ENCODE peak calls at places on chromosomes 12 and 14, in nine cellular contexts. One of them, this sample, is unnamed.

GRCh38 chr14:103696466-103697071 is 18.7 kb downstream of the XRCC3 start:
- DNase-seq in HL-60: no peak
- DNase-seq in GM10248: no peak
- DNase-seq in pancreas: no peak
- DNase-seq in A549: no peak
- DNase-seq in MM.1S: no peak
- DNase-seq in CD8-positive, alpha-beta T cell: no peak
- DNase-seq in esophagus squamous epithelium: no peak
- DNase-seq in PC-9: no peak
- DNase-seq in this sample: peak; percentile 29

GRCh38 chr14:91140672-91141071 is 26.8 kb downstream of the DGLUCY start:
- DNase-seq in GM10248: no peak
- DNase-seq in CD8-positive, alpha-beta T cell: no peak
- DNase-seq in A549: peak; percentile 51
- DNase-seq in MM.1S: no peak
- DNase-seq in PC-9: peak; percentile 3
- DNase-seq in esophagus squamous epithelium: no peak
- DNase-seq in pancreas: no peak
- DNase-seq in HL-60: no peak
- DNase-seq in this sample: no peak

GRCh38 chr12:112169086-112169872 is 43.9 kb downstream of the TRAFD1 start:
- DNase-seq in GM10248: no peak
- DNase-seq in HL-60: no peak
- DNase-seq in pancreas: no peak
- DNase-seq in CD8-positive, alpha-beta T cell: no peak
- DNase-seq in esophagus squamous epithelium: no peak
- DNase-seq in PC-9: no peak
- DNase-seq in MM.1S: no peak
- DNase-seq in A549: no peak
- DNase-seq in this sample: no peak

GRCh38 chr14:99737956-99738667 is 54.0 kb downstream of the CYP46A1 start:
- DNase-seq in GM10248: no peak
- DNase-seq in PC-9: no peak
- DNase-seq in pancreas: no peak
- DNase-seq in HL-60: no peak
- DNase-seq in CD8-positive, alpha-beta T cell: no peak
- DNase-seq in MM.1S: no peak
- DNase-seq in A549: no peak
- DNase-seq in esophagus squamous epithelium: no peak
- DNase-seq in this sample: no peak

GRCh38 chr12:132392389-132393244 is 63.2 kb upstream of the GALNT9 start:
- DNase-seq in esophagus squamous epithelium: no peak
- DNase-seq in pancreas: no peak
- DNase-seq in A549: no peak
- DNase-seq in CD8-positive, alpha-beta T cell: no peak
- DNase-seq in HL-60: no peak
- DNase-seq in MM.1S: no peak
- DNase-seq in GM10248: no peak
- DNase-seq in PC-9: no peak
- DNase-seq in this sample: no peak

GRCh38 chr12:25458047-25458552 is 95.0 kb downstream of the LMNTD1 start:
- DNase-seq in pancreas: peak; percentile 16
- DNase-seq in A549: peak; percentile 61
- DNase-seq in esophagus squamous epithelium: no peak
- DNase-seq in CD8-positive, alpha-beta T cell: no peak
- DNase-seq in MM.1S: no peak
- DNase-seq in PC-9: peak; percentile 63
- DNase-seq in HL-60: no peak
- DNase-seq in GM10248: no peak
- DNase-seq in this sample: no peak

GRCh38 chr14:89384023-89384422 is 33.0 kb downstream of the FOXN3 start:
- DNase-seq in CD8-positive, alpha-beta T cell: no peak
- DNase-seq in GM10248: peak; percentile 54
- DNase-seq in A549: no peak
- DNase-seq in PC-9: no peak
- DNase-seq in HL-60: no peak
- DNase-seq in esophagus squamous epithelium: peak; percentile 19
- DNase-seq in MM.1S: no peak
- DNase-seq in pancreas: no peak
- DNase-seq in this sample: no peak

GRCh38 chr14:94384342-94384741 is 4.1 kb downstream of the SERPINA1 start:
- DNase-seq in HL-60: no peak
- DNase-seq in pancreas: no peak
- DNase-seq in A549: no peak
- DNase-seq in PC-9: no peak
- DNase-seq in CD8-positive, alpha-beta T cell: no peak
- DNase-seq in esophagus squamous epithelium: no peak
- DNase-seq in GM10248: no peak
- DNase-seq in MM.1S: no peak
- DNase-seq in this sample: no peak

GRCh38 chr12:40989785-40990184 is 198.3 kb upstream of the PDZRN4 start:
- DNase-seq in PC-9: no peak
- DNase-seq in CD8-positive, alpha-beta T cell: no peak
- DNase-seq in GM10248: no peak
- DNase-seq in esophagus squamous epithelium: no peak
- DNase-seq in HL-60: no peak
- DNase-seq in MM.1S: no peak
- DNase-seq in A549: no peak
- DNase-seq in pancreas: no peak
- DNase-seq in this sample: no peak

GRCh38 chr14:26867171-26867757 is 269.4 kb upstream of the NOVA1 start:
- DNase-seq in CD8-positive, alpha-beta T cell: no peak
- DNase-seq in GM10248: no peak
- DNase-seq in pancreas: peak; percentile 34
- DNase-seq in HL-60: no peak
- DNase-seq in MM.1S: no peak
- DNase-seq in esophagus squamous epithelium: no peak
- DNase-seq in PC-9: no peak
- DNase-seq in A549: no peak
- DNase-seq in this sample: no peak

GRCh38 chr14:41457393-41457792 is 149.3 kb upstream of the LRFN5 start:
- DNase-seq in GM10248: no peak
- DNase-seq in MM.1S: no peak
- DNase-seq in HL-60: no peak
- DNase-seq in PC-9: no peak
- DNase-seq in A549: no peak
- DNase-seq in pancreas: no peak
- DNase-seq in esophagus squamous epithelium: no peak
- DNase-seq in CD8-positive, alpha-beta T cell: no peak
- DNase-seq in this sample: no peak

GRCh38 chr12:96698965-96699364 is 208.1 kb upstream of the NEDD1 start:
- DNase-seq in A549: no peak
- DNase-seq in PC-9: peak; percentile 51
- DNase-seq in CD8-positive, alpha-beta T cell: no peak
- DNase-seq in HL-60: no peak
- DNase-seq in pancreas: no peak
- DNase-seq in MM.1S: no peak
- DNase-seq in esophagus squamous epithelium: no peak
- DNase-seq in GM10248: no peak
- DNase-seq in this sample: no peak

GRCh38 chr12:104307655-104308000 is 4.1 kb downstream of the EID3 start:
- DNase-seq in pancreas: no peak
- DNase-seq in esophagus squamous epithelium: no peak
- DNase-seq in HL-60: no peak
- DNase-seq in MM.1S: no peak
- DNase-seq in PC-9: no peak
- DNase-seq in A549: no peak
- DNase-seq in GM10248: no peak
- DNase-seq in CD8-positive, alpha-beta T cell: no peak
- DNase-seq in this sample: no peak

GRCh38 chr12:82383930-82384513 is 25.7 kb downstream of the METTL25 start:
- DNase-seq in A549: no peak
- DNase-seq in HL-60: no peak
- DNase-seq in pancreas: no peak
- DNase-seq in PC-9: no peak
- DNase-seq in esophagus squamous epithelium: no peak
- DNase-seq in GM10248: no peak
- DNase-seq in MM.1S: no peak
- DNase-seq in CD8-positive, alpha-beta T cell: no peak
- DNase-seq in this sample: no peak

GRCh38 chr14:74468513-74468912 is 24.6 kb downstream of the NPC2 start:
- DNase-seq in HL-60: no peak
- DNase-seq in A549: no peak
- DNase-seq in pancreas: no peak
- DNase-seq in PC-9: no peak
- DNase-seq in CD8-positive, alpha-beta T cell: no peak
- DNase-seq in MM.1S: no peak
- DNase-seq in GM10248: no peak
- DNase-seq in esophagus squamous epithelium: no peak
- DNase-seq in this sample: no peak

GRCh38 chr12:29212682-29213397 is 63.8 kb downstream of the FAR2 start:
- DNase-seq in MM.1S: no peak
- DNase-seq in PC-9: no peak
- DNase-seq in HL-60: no peak
- DNase-seq in A549: no peak
- DNase-seq in esophagus squamous epithelium: no peak
- DNase-seq in GM10248: no peak
- DNase-seq in CD8-positive, alpha-beta T cell: no peak
- DNase-seq in pancreas: no peak
- DNase-seq in this sample: no peak

GRCh38 chr14:41285193-41285748 is 321.4 kb upstream of the LRFN5 start:
- DNase-seq in A549: no peak
- DNase-seq in esophagus squamous epithelium: no peak
- DNase-seq in PC-9: peak; percentile 19
- DNase-seq in CD8-positive, alpha-beta T cell: no peak
- DNase-seq in GM10248: no peak
- DNase-seq in HL-60: peak; percentile 16
- DNase-seq in pancreas: peak; percentile 10
- DNase-seq in MM.1S: peak; percentile 50
- DNase-seq in this sample: peak; percentile 68

GRCh38 chr12:3045989-3046388 is 31.2 kb upstream of the TSPAN9 start:
- DNase-seq in esophagus squamous epithelium: no peak
- DNase-seq in MM.1S: no peak
- DNase-seq in A549: no peak
- DNase-seq in PC-9: no peak
- DNase-seq in HL-60: no peak
- DNase-seq in CD8-positive, alpha-beta T cell: no peak
- DNase-seq in GM10248: no peak
- DNase-seq in pancreas: no peak
- DNase-seq in this sample: no peak

GRCh38 chr14:22887260-22887989 is 4.4 kb downstream of the REM2 start:
- DNase-seq in esophagus squamous epithelium: no peak
- DNase-seq in HL-60: no peak
- DNase-seq in pancreas: peak; percentile 83
- DNase-seq in GM10248: peak; percentile 71
- DNase-seq in MM.1S: peak; percentile 84
- DNase-seq in A549: peak; percentile 67
- DNase-seq in PC-9: peak; percentile 64
- DNase-seq in CD8-positive, alpha-beta T cell: no peak
- DNase-seq in this sample: peak; percentile 54

GRCh38 chr14:20631023-20631820 is 10.3 kb downstream of the OR6S1 start:
- DNase-seq in HL-60: peak; percentile 66
- DNase-seq in pancreas: peak; percentile 69
- DNase-seq in MM.1S: peak; percentile 35
- DNase-seq in PC-9: peak; percentile 54
- DNase-seq in CD8-positive, alpha-beta T cell: peak; percentile 61
- DNase-seq in GM10248: no peak
- DNase-seq in A549: peak; percentile 69
- DNase-seq in esophagus squamous epithelium: no peak
- DNase-seq in this sample: peak; percentile 75

GRCh38 chr12:54384591-54385041 is at the start of gene ZNF385A:
- DNase-seq in esophagus squamous epithelium: no peak
- DNase-seq in PC-9: no peak
- DNase-seq in HL-60: peak; percentile 93
- DNase-seq in A549: no peak
- DNase-seq in GM10248: no peak
- DNase-seq in pancreas: no peak
- DNase-seq in MM.1S: no peak
- DNase-seq in CD8-positive, alpha-beta T cell: no peak
- DNase-seq in this sample: no peak

GRCh38 chr14:102795060-102795925 is 18.0 kb downstream of the TRAF3 start:
- DNase-seq in MM.1S: no peak
- DNase-seq in A549: peak; percentile 86
- DNase-seq in PC-9: peak; percentile 69
- DNase-seq in pancreas: peak; percentile 40
- DNase-seq in CD8-positive, alpha-beta T cell: no peak
- DNase-seq in GM10248: no peak
- DNase-seq in esophagus squamous epithelium: peak; percentile 29
- DNase-seq in HL-60: peak; percentile 78
- DNase-seq in this sample: no peak

GRCh38 chr12:109645708-109646107 is 67.9 kb upstream of the FAM222A start:
- DNase-seq in PC-9: no peak
- DNase-seq in CD8-positive, alpha-beta T cell: no peak
- DNase-seq in HL-60: no peak
- DNase-seq in esophagus squamous epithelium: no peak
- DNase-seq in MM.1S: no peak
- DNase-seq in GM10248: no peak
- DNase-seq in A549: no peak
- DNase-seq in pancreas: no peak
- DNase-seq in this sample: no peak
- TF ChIP-seq CTCF in PC-9: no peak
- TF ChIP-seq CTCF in CD8-positive, alpha-beta T cell: no peak
- TF ChIP-seq CTCF in HL-60: no peak
- TF ChIP-seq CTCF in esophagus squamous epithelium: no peak
- TF ChIP-seq CTCF in MM.1S: no peak
- TF ChIP-seq CTCF in GM10248: no peak
- TF ChIP-seq CTCF in A549: no peak
- TF ChIP-seq CTCF in pancreas: no peak
- TF ChIP-seq CTCF in this sample: no peak

GRCh38 chr12:64318605-64319004 is 72.0 kb downstream of the C12orf56 start:
- DNase-seq in CD8-positive, alpha-beta T cell: no peak
- DNase-seq in A549: no peak
- DNase-seq in HL-60: no peak
- DNase-seq in PC-9: no peak
- DNase-seq in esophagus squamous epithelium: no peak
- DNase-seq in GM10248: peak; percentile 20
- DNase-seq in MM.1S: no peak
- DNase-seq in pancreas: no peak
- DNase-seq in this sample: peak; percentile 5
- TF ChIP-seq CTCF in CD8-positive, alpha-beta T cell: no peak
- TF ChIP-seq CTCF in A549: no peak
- TF ChIP-seq CTCF in HL-60: no peak
- TF ChIP-seq CTCF in PC-9: no peak
- TF ChIP-seq CTCF in esophagus squamous epithelium: no peak
- TF ChIP-seq CTCF in GM10248: no peak
- TF ChIP-seq CTCF in MM.1S: no peak
- TF ChIP-seq CTCF in pancreas: no peak
- TF ChIP-seq CTCF in this sample: no peak

DNA sequence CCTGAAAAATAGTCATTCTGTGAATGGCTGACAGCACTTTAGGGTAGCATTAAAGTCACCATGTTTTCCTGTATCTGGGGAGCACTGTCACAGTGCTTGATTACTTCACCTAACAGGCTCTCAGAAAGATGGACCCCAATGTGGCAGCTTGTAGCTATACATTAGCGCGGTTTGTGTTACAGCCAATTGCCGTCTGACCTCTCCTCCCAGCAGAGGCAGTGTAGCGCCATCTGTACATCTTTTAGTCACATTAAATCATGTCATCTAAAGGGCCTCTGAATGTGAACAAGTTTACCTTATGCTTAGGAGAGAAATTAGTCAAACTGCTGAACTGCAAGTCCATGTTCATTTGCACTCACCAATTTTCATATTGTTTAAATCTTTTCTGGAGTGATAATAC is 113.7 kb downstream of the LMO3 start:
- DNase-seq in HL-60: no peak
- DNase-seq in A549: no peak
- DNase-seq in pancreas: no peak
- DNase-seq in PC-9: no peak
- DNase-seq in CD8-positive, alpha-beta T cell: no peak
- DNase-seq in esophagus squamous epithelium: no peak
- DNase-seq in GM10248: no peak
- DNase-seq in MM.1S: no peak
- DNase-seq in this sample: no peak
- TF ChIP-seq CTCF in HL-60: no peak
- TF ChIP-seq CTCF in A549: no peak
- TF ChIP-seq CTCF in pancreas: no peak
- TF ChIP-seq CTCF in PC-9: no peak
- TF ChIP-seq CTCF in CD8-positive, alpha-beta T cell: no peak
- TF ChIP-seq CTCF in esophagus squamous epithelium: no peak
- TF ChIP-seq CTCF in GM10248: no peak
- TF ChIP-seq CTCF in MM.1S: no peak
- TF ChIP-seq CTCF in this sample: no peak

GRCh38 chr12:45490232-45490881 is 239.1 kb upstream of the ARID2 start:
- DNase-seq in pancreas: no peak
- DNase-seq in A549: no peak
- DNase-seq in PC-9: no peak
- DNase-seq in CD8-positive, alpha-beta T cell: no peak
- DNase-seq in esophagus squamous epithelium: no peak
- DNase-seq in GM10248: no peak
- DNase-seq in MM.1S: no peak
- DNase-seq in HL-60: no peak
- DNase-seq in this sample: no peak
- TF ChIP-seq CTCF in pancreas: no peak
- TF ChIP-seq CTCF in A549: no peak
- TF ChIP-seq CTCF in PC-9: peak; percentile 23
- TF ChIP-seq CTCF in CD8-positive, alpha-beta T cell: no peak
- TF ChIP-seq CTCF in esophagus squamous epithelium: no peak
- TF ChIP-seq CTCF in GM10248: no peak
- TF ChIP-seq CTCF in MM.1S: no peak
- TF ChIP-seq CTCF in HL-60: no peak
- TF ChIP-seq CTCF in this sample: no peak

This sample was measured in nephron progenitor cell.